ENCODE peak calls at places on chromosomes 3 and 15, in eight cellular contexts. D is colonic mucosa; E is ACHN; X is thoracic aorta; U is CD4-positive, alpha-beta T cell; M is anterior cingulate cortex; F is stimulated activated CD8-positive, alpha-beta memory T cell treated with anti-CD3 and anti-CD28 coated beads, Interleukin-2, amount 100 ng/mL, for 48 hours; C is NCI-H1092 treated with DMSO at 0.1 percent for 48 hours. O is an unnamed sample.

GRCh38 chr3:32841875-32842505 is 24.2 kb downstream of the TRIM71 start:
- DNase-seq in E (no peak), M (no peak), C (no peak), X (no peak), F (no peak), D (no peak), U (no peak), O (no peak)

GRCh38 chr3:147298511-147298982 is 107.8 kb downstream of the ZIC4 start:
- DNase-seq in X (no peak), U (no peak), D (no peak), E (peak; percentile 41), F (no peak), M (no peak), C (no peak), O (no peak)

GRCh38 chr3:196327405-196327804 is 9.4 kb upstream of the DYNLT2B start:
- DNase-seq in U (no peak), F (no peak), C (no peak), M (no peak), D (no peak), X (no peak), E (no peak), O (no peak)

GRCh38 chr3:169044341-169045113 is 619.0 kb downstream of the MECOM start:
- DNase-seq in X (no peak), E (no peak), U (no peak), F (no peak), M (no peak), C (no peak), D (no peak), O (no peak)

GRCh38 chr15:32765236-32765635 is 47.4 kb downstream of the GREM1 start:
- DNase-seq in M (no peak), U (no peak), X (no peak), C (no peak), F (no peak), E (no peak), D (no peak), O (no peak)

GRCh38 chr3:196563721-196564225 is 4.6 kb downstream of the WDR53 start:
- DNase-seq in D (no peak), C (no peak), M (no peak), E (peak; percentile 11), X (no peak), U (no peak), F (no peak), O (no peak)

GRCh38 chr3:14774431-14774830 is 44.3 kb upstream of the FGD5 start:
- DNase-seq in D (peak; percentile 9), F (no peak), C (no peak), M (no peak), X (no peak), E (no peak), U (no peak), O (peak; percentile 70)

GRCh38 chr3:71218508-71218907 is 365.0 kb downstream of the FOXP1 start:
- DNase-seq in F (no peak), U (no peak), E (no peak), X (no peak), C (no peak), M (no peak), D (no peak), O (no peak)

GRCh38 chr15:92906038-92906437 is 5.9 kb downstream of the CHD2 start:
- DNase-seq in F (no peak), C (no peak), U (no peak), M (no peak), D (no peak), E (no peak), X (no peak), O (no peak)

GRCh38 chr3:194384156-194384555 is 14.6 kb upstream of the LRRC15 start:
- DNase-seq in X (no peak), D (peak; percentile 7), M (no peak), C (no peak), U (no peak), F (no peak), E (no peak), O (peak; percentile 85)

O was measured in esophagus muscularis mucosa.